ENCODE peak calls at places on chromosome 18, in eight cellular contexts. O is heart left ventricle, U is keratinocyte, C is tibial nerve, P is GM20000, S is uterus, N is astrocyte of the spinal cord, L is foreskin fibroblast. J is an unnamed sample.

GRCh38 chr18:24586662-24587360 is 126.4 kb downstream of the HRH4 start:
- DNase-seq in O (no peak), U (no peak), C (no peak), P (no peak), S (no peak), N (no peak), L (no peak), J (no peak)

GRCh38 chr18:6565336-6566081 is 150.8 kb upstream of the L3MBTL4 start:
- DNase-seq in O (no peak), U (no peak), C (no peak), P (no peak), S (no peak), N (no peak), L (no peak), J (no peak)

GRCh38 chr18:72544092-72544886 is at the start of gene CBLN2:
- DNase-seq in O (peak), U (no peak), C (no peak), P (peak), S (no peak), N (peak), L (peak), J (peak)

GRCh38 chr18:8288447-8289213 is 320.6 kb upstream of the RAB12 start:
- DNase-seq in O (peak), U (no peak), C (no peak), P (no peak), S (no peak), N (no peak), L (no peak), J (no peak)

GRCh38 chr18:51068111-51068510 is 38.1 kb downstream of the SMAD4 start:
- DNase-seq in O (no peak), U (no peak), C (no peak), P (no peak), S (no peak), N (peak), L (peak), J (peak)

GRCh38 chr18:9758624-9759075 is 50.5 kb downstream of the RAB31 start:
- DNase-seq in O (no peak), U (no peak), C (no peak), P (no peak), S (no peak), N (no peak), L (no peak), J (no peak)

GRCh38 chr18:25661836-25662235 is 309.9 kb upstream of the ZNF521 start:
- DNase-seq in O (no peak), U (no peak), C (no peak), P (no peak), S (no peak), N (no peak), L (peak), J (no peak)

GRCh38 chr18:9704233-9705118 is 3.6 kb upstream of the RAB31 start:
- DNase-seq in O (no peak), U (no peak), C (no peak), P (no peak), S (no peak), N (no peak), L (no peak), J (no peak)

GRCh38 chr18:75879196-75879595 is 451.7 kb upstream of the SMIM21 start:
- DNase-seq in O (no peak), U (no peak), C (no peak), P (no peak), S (no peak), N (peak), L (no peak), J (no peak)

GRCh38 chr18:32696376-32696775 is 76.4 kb downstream of the KLHL14 start:
- DNase-seq in O (no peak), U (no peak), C (no peak), P (no peak), S (no peak), N (no peak), L (no peak), J (no peak)

GRCh38 chr18:3595282-3596273 is 145.6 kb downstream of the TGIF1 start:
- DNase-seq in O (no peak), U (peak), C (peak), P (peak), S (peak), N (peak), L (peak), J (peak)

GRCh38 chr18:10518595-10519273 is 7.1 kb upstream of the NAPG start:
- DNase-seq in O (peak), U (no peak), C (peak), P (no peak), S (peak), N (peak), L (no peak), J (peak)

GRCh38 chr18:66640431-66640830 is 36.5 kb upstream of the CDH19 start:
- DNase-seq in O (peak), U (no peak), C (peak), P (no peak), S (no peak), N (no peak), L (no peak), J (no peak)

GRCh38 chr18:9788140-9788539 is 80.0 kb downstream of the RAB31 start:
- DNase-seq in O (no peak), U (no peak), C (no peak), P (no peak), S (no peak), N (no peak), L (no peak), J (no peak)

GRCh38 chr18:49274188-49274714 is 186.2 kb downstream of the DYM start:
- DNase-seq in O (no peak), U (no peak), C (no peak), P (no peak), S (no peak), N (peak), L (no peak), J (peak)

GRCh38 chr18:74898965-74899364 is 301.3 kb downstream of the ZNF407 start:
- DNase-seq in O (no peak), U (no peak), C (no peak), P (no peak), S (no peak), N (peak), L (peak), J (peak)

DNA sequence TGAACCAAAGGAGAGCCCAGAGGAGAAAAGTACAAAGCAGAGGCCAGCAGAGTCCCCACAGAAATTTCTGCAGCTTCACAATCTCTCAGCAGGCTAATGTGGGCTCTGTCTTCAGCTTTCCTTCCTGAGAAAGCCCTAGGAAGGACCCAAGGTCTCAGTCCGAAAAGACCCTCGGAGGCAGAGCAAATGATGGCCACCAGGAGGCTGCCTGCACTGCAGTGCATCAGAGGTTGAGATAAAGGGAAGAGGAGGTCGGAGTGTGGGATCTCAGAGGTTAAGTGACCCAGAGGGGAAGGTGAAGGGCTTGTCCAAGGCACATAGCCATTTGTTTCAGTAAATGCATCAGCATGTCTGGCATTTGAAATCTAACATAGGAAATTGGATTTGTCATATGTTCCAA is 299.1 kb upstream of the SLC14A2 start:
- DNase-seq in O (no peak), U (no peak), C (no peak), P (no peak), S (no peak), N (no peak), L (no peak), J (no peak)
- TF ChIP-seq CTCF in O (no peak), U (no peak), C (no peak), P (no peak), S (no peak), N (no peak), L (no peak), J (no peak)

GRCh38 chr18:59760212-59760997 is 63.2 kb upstream of the CCBE1 start:
- DNase-seq in O (no peak), U (no peak), C (no peak), P (no peak), S (no peak), N (no peak), L (no peak), J (peak)

GRCh38 chr18:59765343-59765742 is 68.1 kb upstream of the CCBE1 start:
- DNase-seq in O (no peak), U (no peak), C (no peak), P (no peak), S (no peak), N (no peak), L (no peak), J (no peak)

GRCh38 chr18:59767732-59768131 is 70.5 kb upstream of the CCBE1 start:
- DNase-seq in O (no peak), U (peak), C (no peak), P (no peak), S (no peak), N (peak), L (peak), J (peak)

GRCh38 chr18:59764281-59764680 is 67.1 kb upstream of the CCBE1 start:
- DNase-seq in O (no peak), U (no peak), C (no peak), P (no peak), S (no peak), N (no peak), L (no peak), J (no peak)

DNA sequence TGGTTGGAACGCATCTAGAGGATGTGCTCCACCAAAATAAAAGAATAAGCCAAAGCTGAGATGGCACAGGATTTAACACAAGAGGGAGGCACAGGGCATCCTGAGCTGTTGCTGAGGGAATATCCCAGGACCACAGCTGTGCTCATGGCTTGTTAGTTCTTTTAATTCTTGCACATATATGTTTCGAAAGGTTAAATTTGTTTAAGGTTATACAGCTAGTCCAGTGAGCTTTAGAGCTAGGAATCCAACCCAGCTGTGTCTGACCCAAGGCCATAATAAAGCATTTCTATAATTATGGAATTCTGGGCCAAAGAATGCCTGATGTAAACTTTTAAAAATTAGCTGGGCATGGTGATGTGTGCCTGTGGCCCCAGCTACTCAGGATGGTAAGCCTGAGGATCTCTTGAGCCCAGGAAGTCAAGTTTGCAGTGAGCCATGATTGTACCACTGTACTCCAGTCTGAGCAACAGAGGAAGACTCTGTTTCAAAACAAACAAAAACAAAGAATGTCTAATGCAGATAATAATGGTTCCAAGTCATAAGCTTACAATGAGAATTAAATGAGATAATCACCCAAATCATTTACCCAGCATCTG is 66.4 kb upstream of the CCBE1 start:
- DNase-seq in O (no peak), U (no peak), C (no peak), P (no peak), S (no peak), N (no peak), L (no peak), J (peak)
- TF ChIP-seq CTCF in O (no peak), U (no peak), C (no peak), P (no peak), S (no peak), N (no peak), L (no peak), J (peak)

GRCh38 chr18:77141401-77142118 is 9.0 kb upstream of the MBP start:
- DNase-seq in O (no peak), U (no peak), C (no peak), P (no peak), S (no peak), N (no peak), L (no peak), J (no peak)
- TF ChIP-seq CTCF in O (no peak), U (no peak), C (no peak), P (no peak), S (no peak), N (peak), L (no peak), J (no peak)

GRCh38 chr18:79951545-79952456 is at the start of gene SLC66A2:
- DNase-seq in O (peak), U (no peak), C (peak), P (peak), S (peak), N (peak), L (peak), J (peak)
- TF ChIP-seq CTCF in O (no peak), U (no peak), C (no peak), P (no peak), S (no peak), N (no peak), L (no peak), J (no peak)

GRCh38 chr18:35581555-35582309 is at the start of gene GALNT1:
- DNase-seq in O (peak), U (no peak), C (no peak), P (peak), S (peak), N (no peak), L (peak), J (no peak)
- TF ChIP-seq CTCF in O (no peak), U (no peak), C (no peak), P (no peak), S (no peak), N (no peak), L (no peak), J (no peak)

GRCh38 chr18:22844643-22845042 is 88.5 kb upstream of the RBBP8 start:
- DNase-seq in O (no peak), U (no peak), C (no peak), P (no peak), S (no peak), N (no peak), L (no peak), J (no peak)

GRCh38 chr18:22846697-22847096 is 86.4 kb upstream of the RBBP8 start:
- DNase-seq in O (no peak), U (no peak), C (no peak), P (no peak), S (no peak), N (no peak), L (no peak), J (no peak)

GRCh38 chr18:22847867-22848451 is 85.2 kb upstream of the RBBP8 start:
- DNase-seq in O (no peak), U (no peak), C (no peak), P (no peak), S (no peak), N (no peak), L (no peak), J (no peak)

GRCh38 chr18:22847392-22847791 is 85.7 kb upstream of the RBBP8 start:
- DNase-seq in O (no peak), U (no peak), C (no peak), P (no peak), S (no peak), N (no peak), L (no peak), J (peak)

GRCh38 chr18:22846088-22846683 is 86.9 kb upstream of the RBBP8 start:
- DNase-seq in O (no peak), U (no peak), C (no peak), P (peak), S (no peak), N (no peak), L (no peak), J (peak)
- TF ChIP-seq CTCF in O (peak), U (peak), C (peak), P (peak), S (peak), N (peak), L (peak), J (peak)

GRCh38 chr18:47175283-47175894 is 775 bp downstream of the IER3IP1 start:
- DNase-seq in O (no peak), U (no peak), C (no peak), P (no peak), S (no peak), N (no peak), L (no peak), J (no peak)

GRCh38 chr18:47180765-47181164 is 4.6 kb upstream of the IER3IP1 start:
- DNase-seq in O (no peak), U (no peak), C (no peak), P (no peak), S (no peak), N (no peak), L (no peak), J (no peak)

GRCh38 chr18:47172476-47172875 is 3.7 kb downstream of the IER3IP1 start:
- DNase-seq in O (no peak), U (no peak), C (no peak), P (no peak), S (no peak), N (no peak), L (no peak), J (no peak)

GRCh38 chr18:47174545-47175116 is 1.5 kb downstream of the IER3IP1 start:
- DNase-seq in O (no peak), U (no peak), C (no peak), P (no peak), S (no peak), N (no peak), L (no peak), J (no peak)

GRCh38 chr18:47175895-47176575 is at the start of gene IER3IP1:
- DNase-seq in O (peak), U (peak), C (peak), P (peak), S (peak), N (peak), L (peak), J (peak)
- TF ChIP-seq CTCF in O (no peak), U (peak), C (no peak), P (no peak), S (peak), N (no peak), L (no peak), J (peak)

GRCh38 chr18:33873127-33873526 is 295.1 kb downstream of the ASXL3 start:
- DNase-seq in O (no peak), U (no peak), C (no peak), P (no peak), S (no peak), N (no peak), L (no peak), J (no peak)
- TF ChIP-seq CTCF in O (no peak), U (no peak), C (no peak), P (no peak), S (no peak), N (no peak), L (no peak), J (no peak)

GRCh38 chr18:52408800-52409302 is 68.9 kb downstream of the DCC start:
- DNase-seq in O (no peak), U (no peak), C (no peak), P (no peak), S (no peak), N (no peak), L (no peak), J (no peak)

DNA sequence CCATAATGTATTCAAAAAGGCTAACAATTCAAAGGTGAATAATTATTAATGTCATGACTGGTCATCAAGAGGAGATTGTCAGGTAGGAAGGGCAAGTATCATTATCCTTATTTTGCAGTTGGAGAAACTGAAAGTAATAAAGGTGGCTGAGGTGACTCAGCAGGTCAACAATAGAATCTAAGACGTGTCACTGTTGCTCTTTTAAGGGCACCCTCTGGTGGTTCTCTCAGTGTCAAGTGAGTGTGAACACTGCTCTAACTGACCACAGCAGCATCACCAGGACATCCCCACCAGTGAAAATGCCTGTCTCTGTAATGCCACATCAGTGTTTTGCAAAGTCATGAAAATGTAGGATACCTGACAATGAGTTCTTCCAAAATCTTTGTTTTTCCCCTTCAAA is 69.7 kb downstream of the DCC start:
- DNase-seq in O (no peak), U (no peak), C (no peak), P (peak), S (no peak), N (no peak), L (no peak), J (no peak)
- TF ChIP-seq CTCF in O (no peak), U (no peak), C (no peak), P (no peak), S (no peak), N (no peak), L (no peak), J (no peak)

J was measured in AG10803.